ENCODE peak calls at places on chromosomes 16 and 17, in ten cellular contexts. J is esophagus squamous epithelium; K is amygdala; F is activated CD4-positive, alpha-beta T cell treated with anti-CD3 and anti-CD28 coated beads for 1 hour; H is Kasumi-1; A is activated naive CD4-positive, alpha-beta T cell treated with Interleukin-2 at 50 U/mL for 16 hours; P is HFFc6; X is fibroblast of mammary gland; N is stimulated activated CD4-positive, alpha-beta T cell treated with anti-CD3 and anti-CD28 coated beads, TNF-alpha, amount 100 ng/mL, for 48 hours; M is neural progenitor cell. Y is an unnamed sample.

GRCh38 chr17:37146578-37147119 is 197.9 kb downstream of the AATF start:
- DNase-seq in P (no peak), K (no peak), F (no peak), A (no peak), J (no peak), H (no peak), M (no peak), N (no peak), X (no peak), Y (no peak)

GRCh38 chr17:29687601-29688000 is 64.9 kb upstream of the CORO6 start:
- DNase-seq in A (no peak), J (no peak), K (no peak), H (no peak), M (no peak), N (no peak), P (no peak), X (no peak), F (no peak), Y (no peak)

GRCh38 chr16:4937782-4938682 is 1.1 kb upstream of the PPL start:
- DNase-seq in N (no peak), P (no peak), H (no peak), K (no peak), A (no peak), X (no peak), F (no peak), M (no peak), J (no peak), Y (no peak)

GRCh38 chr17:42340691-42341127 is 47.5 kb downstream of the STAT3 start:
- DNase-seq in N (no peak), X (peak), M (no peak), F (peak), H (no peak), P (no peak), K (no peak), A (peak), J (no peak), Y (no peak)

GRCh38 chr17:48048321-48049140 is at the start of gene NFE2L1:
- DNase-seq in P (peak), J (peak), F (no peak), N (no peak), H (peak), X (peak), A (peak), K (peak), M (no peak), Y (peak)

GRCh38 chr16:85233520-85233919 is 121.2 kb upstream of the CIBAR2 start:
- DNase-seq in A (no peak), M (no peak), J (no peak), X (no peak), H (no peak), P (no peak), N (no peak), K (no peak), F (no peak), Y (no peak)

GRCh38 chr17:50372708-50373556 is at the start of the genes EME1 and MRPL27:
- DNase-seq in P (peak), X (peak), J (peak), M (peak), N (peak), K (peak), F (peak), A (peak), H (peak), Y (peak)

GRCh38 chr17:79852748-79853147 is 13.5 kb upstream of the CBX4 start:
- DNase-seq in A (no peak), M (no peak), H (no peak), X (peak), P (no peak), K (no peak), J (no peak), F (no peak), N (no peak), Y (no peak)

GRCh38 chr17:39668141-39668924 is at the start of gene PNMT:
- DNase-seq in A (peak), F (peak), H (peak), J (no peak), K (no peak), P (no peak), N (peak), X (peak), M (peak), Y (no peak)

GRCh38 chr17:7803981-7804380 is 30.0 kb upstream of the KDM6B start:
- DNase-seq in M (no peak), J (no peak), A (no peak), X (peak), H (no peak), N (no peak), F (no peak), K (no peak), P (no peak), Y (no peak)

GRCh38 chr17:31830971-31831755 is 27.9 kb downstream of the COPRS start:
- DNase-seq in X (no peak), F (no peak), P (no peak), J (no peak), H (no peak), N (no peak), M (no peak), A (no peak), K (no peak), Y (no peak)

GRCh38 chr17:27478901-27479531 is 22.8 kb downstream of the KSR1 start:
- DNase-seq in A (no peak), K (no peak), H (no peak), P (no peak), N (no peak), F (no peak), M (no peak), J (no peak), X (no peak), Y (no peak)

GRCh38 chr17:69960755-69961154 is 114.3 kb upstream of the KCNJ16 start:
- DNase-seq in N (no peak), J (no peak), F (no peak), X (no peak), H (no peak), P (no peak), A (no peak), K (no peak), M (no peak), Y (no peak)

GRCh38 chr16:60642956-60643355 is 1393.3 kb downstream of the CDH8 start:
- DNase-seq in X (peak), A (no peak), N (no peak), F (no peak), M (no peak), J (no peak), H (no peak), P (no peak), K (no peak), Y (no peak)

GRCh38 chr16:9092963-9093477 is 1.6 kb downstream of the HAPSTR1 start:
- DNase-seq in M (peak), P (no peak), X (no peak), N (no peak), K (no peak), J (no peak), F (no peak), H (no peak), A (peak), Y (no peak)

GRCh38 chr16:86756882-86757703 is 178.7 kb downstream of the FOXL1 start:
- DNase-seq in X (no peak), H (no peak), M (no peak), N (no peak), P (no peak), J (no peak), F (no peak), K (no peak), A (no peak), Y (no peak)

GRCh38 chr16:73040136-73040535 is 7.8 kb downstream of the ZFHX3 start:
- DNase-seq in A (no peak), F (no peak), K (no peak), X (no peak), N (no peak), M (peak), H (no peak), J (no peak), P (no peak), Y (no peak)

GRCh38 chr16:28491080-28491969 is 549 bp downstream of the CLN3 start:
- DNase-seq in H (peak), F (no peak), X (no peak), P (peak), K (no peak), M (peak), A (peak), J (no peak), N (no peak), Y (no peak)

GRCh38 chr16:79265701-79266100 is 334.8 kb downstream of the MAF start:
- DNase-seq in M (no peak), J (no peak), F (no peak), P (no peak), H (no peak), A (no peak), X (no peak), N (no peak), K (no peak), Y (no peak)